ENCODE peak calls at places on chromosomes 16 and 17, in five cellular contexts. V is HCT116; N is right cardiac atrium; F is CD8-positive, alpha-beta T cell; L is ovary. M is an unnamed sample.

GRCh38 chr16:15946257-15947044 is 3.0 kb upstream of the ABCC1 start:
- DNase-seq in V (no peak), N (no peak), F (no peak), L (no peak), M (peak)

GRCh38 chr17:76271669-76272540 is 6.8 kb downstream of the UBALD2 start:
- DNase-seq in V (no peak), N (no peak), F (peak), L (peak), M (no peak)

GRCh38 chr17:58005728-58006562 is 1.1 kb downstream of the SRSF1 start:
- DNase-seq in V (no peak), N (no peak), F (no peak), L (no peak), M (no peak)

GRCh38 chr17:41760878-41761277 is 25.6 kb downstream of the JUP start:
- DNase-seq in V (no peak), N (no peak), F (no peak), L (no peak), M (no peak)

GRCh38 chr16:68722119-68723024 is 14.7 kb upstream of the CDH1 start:
- DNase-seq in V (no peak), N (no peak), F (no peak), L (no peak), M (no peak)

GRCh38 chr17:75878174-75878998 is at the start of gene TRIM47:
- DNase-seq in V (no peak), N (peak), F (no peak), L (peak), M (no peak)

GRCh38 chr16:51416921-51417320 is 265.9 kb upstream of the SALL1 start:
- DNase-seq in V (no peak), N (no peak), F (no peak), L (no peak), M (peak)

GRCh38 chr16:66001432-66001831 is 365.1 kb upstream of the CDH5 start:
- DNase-seq in V (no peak), N (no peak), F (no peak), L (no peak), M (no peak)

GRCh38 chr16:914453-914852 is 56.3 kb downstream of the LMF1 start:
- DNase-seq in V (peak), N (no peak), F (no peak), L (no peak), M (no peak)

GRCh38 chr17:17494499-17495447 is 1.4 kb downstream of the RASD1 start:
- DNase-seq in V (no peak), N (peak), F (no peak), L (peak), M (no peak)

GRCh38 chr16:9090101-9090959 is 1.1 kb upstream of the HAPSTR1 start:
- DNase-seq in V (no peak), N (peak), F (peak), L (peak), M (no peak)

GRCh38 chr16:86519649-86520316 is 9.5 kb downstream of the FOXF1 start:
- DNase-seq in V (peak), N (peak), F (peak), L (peak), M (peak)

GRCh38 chr16:81547919-81548216 is 103.3 kb downstream of the CMIP start:
- DNase-seq in V (no peak), N (no peak), F (no peak), L (no peak), M (no peak)

GRCh38 chr17:69335018-69335417 is 8.1 kb upstream of the ABCA5 start:
- DNase-seq in V (peak), N (no peak), F (no peak), L (no peak), M (no peak)

GRCh38 chr17:73317554-73318426 is 6.0 kb upstream of the CDC42EP4 start:
- DNase-seq in V (no peak), N (no peak), F (no peak), L (no peak), M (no peak)

GRCh38 chr16:53123753-53124152 is 69.0 kb downstream of the CHD9 start:
- DNase-seq in V (no peak), N (no peak), F (no peak), L (no peak), M (no peak)

GRCh38 chr16:29909398-29909797 is 9.1 kb downstream of the ASPHD1 start:
- DNase-seq in V (no peak), N (no peak), F (no peak), L (no peak), M (no peak)

GRCh38 chr16:68844211-68844564 is 857 bp downstream of the TANGO6 start:
- DNase-seq in V (no peak), N (no peak), F (no peak), L (no peak), M (no peak)

GRCh38 chr17:29179232-29180036 is 764 bp downstream of the MYO18A start:
- DNase-seq in V (no peak), N (peak), F (no peak), L (peak), M (no peak)

GRCh38 chr16:56860226-56861020 is 4.6 kb upstream of the SLC12A3 start:
- DNase-seq in V (no peak), N (no peak), F (peak), L (no peak), M (no peak)

GRCh38 chr16:84687715-84688114 is 12.1 kb upstream of the USP10 start:
- DNase-seq in V (no peak), N (no peak), F (no peak), L (no peak), M (peak)

GRCh38 chr16:82943371-82943770 is 316.6 kb downstream of the CDH13 start:
- DNase-seq in V (no peak), N (no peak), F (no peak), L (no peak), M (no peak)

GRCh38 chr17:79927136-79927661 is 88.0 kb upstream of the CBX4 start:
- DNase-seq in V (no peak), N (no peak), F (no peak), L (no peak), M (no peak)

DNA sequence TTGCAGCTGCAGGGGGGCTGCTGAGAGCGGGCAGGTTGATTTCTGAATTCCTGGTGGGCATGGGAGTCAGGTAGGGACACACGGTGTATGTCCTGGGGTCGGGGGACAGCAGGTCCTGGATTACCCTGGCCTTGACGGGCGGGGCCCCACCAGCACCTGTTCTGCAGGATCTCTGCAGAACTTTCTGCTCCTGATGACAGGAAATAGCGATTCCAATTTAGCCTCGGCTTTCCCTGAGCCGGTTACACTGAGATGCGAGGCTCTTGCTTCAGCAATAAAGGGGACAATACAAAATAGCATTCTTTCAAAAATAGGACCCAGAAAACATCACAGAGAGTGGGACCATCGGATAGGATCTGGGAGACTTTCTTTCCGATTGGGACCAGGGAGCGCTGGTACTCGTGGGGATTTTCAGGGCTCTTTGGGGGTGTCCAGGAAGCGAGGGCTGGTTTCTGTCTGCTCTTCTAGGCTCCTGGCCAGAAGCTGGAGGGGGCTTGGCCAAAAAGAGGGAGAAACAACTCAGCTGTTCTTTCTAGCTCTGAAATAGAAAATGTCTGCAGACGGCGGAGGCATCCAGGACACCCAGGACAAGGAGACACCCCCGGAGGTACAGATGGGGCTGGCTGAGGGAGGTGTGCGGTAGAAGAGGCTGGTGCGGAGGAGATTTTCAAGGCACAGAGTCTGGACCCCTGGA is 642 bp downstream of the ZNF205 start:
- DNase-seq in V (no peak), N (no peak), F (no peak), L (peak), M (no peak)
- H3K27ac ChIP-seq in V (peak), N (peak), F (no peak), L (no peak), M (peak)

GRCh38 chr16:55562936-55563335 is 3.5 kb upstream of the CAPNS2 start:
- DNase-seq in V (no peak), N (no peak), F (no peak), L (no peak), M (no peak)
- H3K4me3 ChIP-seq in V (no peak), N (no peak), F (no peak), L (no peak), M (no peak)

GRCh38 chr17:54947396-54947795 is 21.1 kb downstream of the COX11 start:
- DNase-seq in V (no peak), N (no peak), F (no peak), L (no peak), M (no peak)

GRCh38 chr17:54945671-54946070 is 22.8 kb downstream of the COX11 start:
- DNase-seq in V (no peak), N (no peak), F (no peak), L (no peak), M (no peak)

GRCh38 chr17:54948380-54948779 is 20.1 kb downstream of the COX11 start:
- DNase-seq in V (peak), N (no peak), F (no peak), L (no peak), M (peak)

GRCh38 chr17:54944796-54945195 is 23.7 kb downstream of the COX11 start:
- DNase-seq in V (no peak), N (no peak), F (no peak), L (no peak), M (no peak)

GRCh38 chr17:54945246-54945645 is 23.2 kb downstream of the COX11 start:
- DNase-seq in V (no peak), N (no peak), F (no peak), L (no peak), M (no peak)
- H3K27ac ChIP-seq in V (no peak), N (no peak), F (no peak), L (no peak), M (no peak)

DNA sequence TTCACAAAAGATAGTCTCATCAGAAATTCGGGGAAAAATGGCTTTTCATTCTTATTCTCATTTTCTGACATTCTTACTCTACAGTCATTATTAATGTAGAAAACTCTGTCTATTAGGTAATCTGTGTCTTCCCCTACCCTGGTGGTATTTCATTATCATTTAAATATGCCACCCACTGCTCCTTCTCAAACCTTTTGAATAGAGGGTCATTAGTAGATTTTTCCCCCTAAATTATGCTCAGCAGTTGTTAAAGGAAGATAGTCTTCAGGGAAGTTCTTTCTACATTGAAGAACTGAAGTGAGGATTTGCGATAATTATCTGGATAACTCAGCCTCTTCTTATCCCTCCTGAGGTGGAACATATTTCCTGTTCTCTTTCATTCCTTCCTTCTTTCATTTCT is 989.5 kb upstream of the RBFOX1 start:
- DNase-seq in V (no peak), N (no peak), F (no peak), L (no peak), M (no peak)
- H3K4me3 ChIP-seq in V (no peak), N (no peak), F (no peak), L (no peak), M (no peak)

GRCh38 chr17:2415081-2415480 is 14.2 kb upstream of the MNT start:
- DNase-seq in V (no peak), N (no peak), F (no peak), L (peak), M (no peak)

GRCh38 chr17:2414665-2415064 is 13.8 kb upstream of the MNT start:
- DNase-seq in V (no peak), N (no peak), F (no peak), L (peak), M (no peak)

GRCh38 chr17:2416010-2416734 is 15.3 kb upstream of the MNT start:
- DNase-seq in V (no peak), N (peak), F (peak), L (peak), M (no peak)

GRCh38 chr17:2410951-2411350 is 10.1 kb upstream of the MNT start:
- DNase-seq in V (no peak), N (no peak), F (no peak), L (peak), M (no peak)

GRCh38 chr17:2412561-2413021 is 11.7 kb upstream of the MNT start:
- DNase-seq in V (no peak), N (peak), F (no peak), L (peak), M (no peak)
- H3K27ac ChIP-seq in V (peak), N (peak), F (no peak), L (peak), M (peak)

GRCh38 chr16:4942481-4942880 is 5.5 kb upstream of the PPL start:
- DNase-seq in V (no peak), N (no peak), F (no peak), L (no peak), M (no peak)
- H3K4me3 ChIP-seq in V (peak), N (no peak), F (no peak), L (no peak), M (no peak)

GRCh38 chr17:81392909-81393654 is 2.2 kb upstream of the BAHCC1 start:
- DNase-seq in V (no peak), N (no peak), F (no peak), L (peak), M (no peak)

GRCh38 chr17:81393684-81394376 is 1.4 kb upstream of the BAHCC1 start:
- DNase-seq in V (peak), N (peak), F (peak), L (peak), M (peak)

GRCh38 chr17:81390436-81391214 is 4.6 kb upstream of the BAHCC1 start:
- DNase-seq in V (no peak), N (no peak), F (no peak), L (peak), M (no peak)

GRCh38 chr17:81391268-81391963 is 3.8 kb upstream of the BAHCC1 start:
- DNase-seq in V (no peak), N (no peak), F (no peak), L (peak), M (no peak)

GRCh38 chr17:81391964-81392908 is 3.0 kb upstream of the BAHCC1 start:
- DNase-seq in V (no peak), N (peak), F (no peak), L (peak), M (no peak)
- H3K27ac ChIP-seq in V (peak), N (peak), F (no peak), L (peak), M (peak)

DNA sequence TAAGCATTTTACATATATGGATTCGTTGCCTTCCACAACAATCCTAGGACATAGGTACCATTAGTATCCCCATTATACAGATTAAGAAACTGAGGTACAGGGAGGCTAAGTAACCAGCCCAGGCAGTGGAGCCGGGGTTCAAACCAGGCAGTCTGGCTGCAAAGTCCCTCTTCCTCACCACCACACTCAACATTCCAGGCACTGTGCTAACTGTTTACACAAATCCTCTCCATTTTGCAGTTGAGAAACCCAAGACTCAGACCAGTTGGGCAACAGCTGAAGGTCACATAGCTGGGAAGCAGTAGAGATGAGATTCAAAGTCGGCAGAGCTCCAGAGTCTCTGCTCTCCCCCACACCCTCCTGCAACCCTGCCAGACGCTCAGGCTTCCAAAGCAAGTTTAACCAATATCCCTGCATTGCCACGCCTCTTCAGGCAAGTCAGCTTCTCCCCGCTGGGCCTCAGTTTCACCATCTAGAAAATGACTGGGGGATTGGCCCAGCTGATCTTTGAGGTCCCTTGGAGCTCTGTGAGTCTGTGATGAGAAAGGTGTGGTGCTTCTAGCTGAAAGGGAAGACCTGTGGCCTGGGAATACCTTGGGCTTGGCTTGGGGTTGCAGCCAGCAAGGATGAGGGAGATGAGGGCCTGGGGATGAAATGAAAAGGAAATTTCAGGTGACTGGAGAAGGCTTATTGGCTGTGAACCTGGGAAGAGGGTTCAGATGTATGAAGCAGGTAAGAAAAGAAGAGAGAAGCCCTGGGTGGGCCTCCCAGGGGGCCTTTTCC is 14.0 kb downstream of the CCR7 start:
- DNase-seq in V (no peak), N (peak), F (no peak), L (peak), M (peak)
- H3K4me3 ChIP-seq in V (no peak), N (no peak), F (no peak), L (no peak), M (peak)

GRCh38 chr17:38606646-38607611 is 1.2 kb upstream of the SRCIN1 start:
- DNase-seq in V (no peak), N (peak), F (no peak), L (no peak), M (no peak)
- H3K27ac ChIP-seq in V (no peak), N (no peak), F (no peak), L (no peak), M (no peak)

M was measured in AG04450.